ENCODE peak calls at places on chromosomes 5 and 9, in seven cellular contexts. H, F, Z, O, U, I and M are unnamed samples.

GRCh38 chr5:167763772-167764171 is 527.7 kb upstream of the WWC1 start:
- DNase-seq in O (peak; percentile 77), H (peak; percentile 45), F (no peak), I (no peak), Z (peak; percentile 95), U (no peak), M (no peak)

GRCh38 chr5:122076023-122076422 is 2.0 kb downstream of the LOX start:
- DNase-seq in F (no peak), I (no peak), U (no peak), H (peak; percentile 37), O (no peak), Z (peak; percentile 61), M (no peak)

GRCh38 chr5:138018844-138019243 is 14.0 kb downstream of the FAM13B start:
- DNase-seq in F (no peak), O (no peak), H (no peak), I (no peak), Z (peak; percentile 40), U (no peak), M (no peak)

GRCh38 chr5:138932171-138932810 is 57.2 kb upstream of the LRRTM2 start:
- DNase-seq in F (peak; percentile 44), H (no peak), I (no peak), U (no peak), Z (no peak), O (no peak), M (no peak)

GRCh38 chr5:34762321-34762871 is 76.6 kb upstream of the TTC23L start:
- DNase-seq in U (no peak), I (peak; percentile 47), Z (peak; percentile 100), O (peak; percentile 98), H (no peak), F (no peak), M (no peak)

GRCh38 chr9:132651259-132651658 is 18.5 kb downstream of the DDX31 start:
- DNase-seq in H (peak; percentile 51), O (peak; percentile 98), U (peak; percentile 40), F (peak; percentile 31), Z (peak; percentile 64), I (no peak), M (no peak)

GRCh38 chr5:140351609-140352334 is 5.4 kb upstream of the HBEGF start:
- DNase-seq in I (peak; percentile 97), O (peak; percentile 74), H (peak; percentile 78), Z (peak; percentile 63), F (peak; percentile 69), U (peak; percentile 83), M (no peak)

GRCh38 chr9:26033346-26033745 is 355.1 kb upstream of the TUSC1 start:
- DNase-seq in Z (peak; percentile 91), O (no peak), H (no peak), I (no peak), U (no peak), F (no peak), M (no peak)

GRCh38 chr9:33165263-33166151 is 1.6 kb downstream of the B4GALT1 start:
- DNase-seq in U (no peak), Z (peak; percentile 94), F (peak; percentile 82), I (peak; percentile 99), H (peak; percentile 74), O (peak; percentile 98), M (no peak)

GRCh38 chr9:114031948-114032688 is 46.0 kb downstream of the AMBP start:
- DNase-seq in I (no peak), O (no peak), Z (no peak), U (no peak), H (no peak), F (no peak), M (no peak)

GRCh38 chr9:19720374-19720773 is 68.5 kb downstream of the SLC24A2 start:
- DNase-seq in F (peak; percentile 6), U (peak; percentile 57), Z (peak; percentile 16), I (no peak), H (peak; percentile 30), O (peak; percentile 41), M (no peak)

GRCh38 chr5:177302354-177303110 is 987 bp downstream of the RAB24 start:
- DNase-seq in O (peak; percentile 36), U (no peak), F (no peak), Z (peak; percentile 18), H (no peak), I (no peak), M (no peak)

GRCh38 chr5:81556809-81557208 is 162.9 kb upstream of the ACOT12 start:
- DNase-seq in H (no peak), Z (no peak), O (no peak), I (no peak), U (no peak), F (no peak), M (no peak)

GRCh38 chr5:156402387-156402921 is 75.5 kb downstream of the SGCD start:
- DNase-seq in H (peak; percentile 46), F (peak; percentile 37), Z (no peak), I (no peak), U (no peak), O (no peak), M (no peak)

GRCh38 chr5:132775439-132776076 is 1.5 kb downstream of the SEPTIN8 start:
- DNase-seq in Z (no peak), F (no peak), H (no peak), I (no peak), O (no peak), U (no peak), M (no peak)

GRCh38 chr9:120066315-120066714 is 513.7 kb downstream of the CDK5RAP2 start:
- DNase-seq in U (no peak), Z (peak; percentile 62), H (no peak), O (peak; percentile 38), I (no peak), F (no peak), M (no peak)

GRCh38 chr5:112346411-112347044 is 72.5 kb downstream of the EPB41L4A start:
- DNase-seq in U (no peak), O (no peak), Z (no peak), I (no peak), F (no peak), H (no peak), M (no peak)

GRCh38 chr5:66442951-66443445 is 153.2 kb upstream of the MAST4 start:
- DNase-seq in O (peak; percentile 31), I (no peak), U (no peak), Z (no peak), H (no peak), F (no peak), M (no peak)

GRCh38 chr9:131733601-131734061 is 6.2 kb downstream of the RAPGEF1 start:
- DNase-seq in H (peak; percentile 94), U (no peak), F (peak; percentile 88), I (no peak), Z (peak; percentile 94), O (peak; percentile 91), M (no peak)

GRCh38 chr5:79564798-79565279 is 47.4 kb upstream of the TENT2 start:
- DNase-seq in I (no peak), Z (no peak), O (no peak), U (no peak), F (no peak), H (no peak), M (no peak)

GRCh38 chr9:131728961-131729360 is 10.9 kb downstream of the RAPGEF1 start:
- DNase-seq in Z (no peak), F (no peak), I (no peak), H (no peak), O (no peak), U (no peak), M (no peak)

GRCh38 chr5:176359658-176360057 is 1.9 kb downstream of the KIAA1191 start:
- DNase-seq in Z (peak; percentile 25), O (peak; percentile 62), I (no peak), F (no peak), H (no peak), U (no peak), M (no peak)

DNA sequence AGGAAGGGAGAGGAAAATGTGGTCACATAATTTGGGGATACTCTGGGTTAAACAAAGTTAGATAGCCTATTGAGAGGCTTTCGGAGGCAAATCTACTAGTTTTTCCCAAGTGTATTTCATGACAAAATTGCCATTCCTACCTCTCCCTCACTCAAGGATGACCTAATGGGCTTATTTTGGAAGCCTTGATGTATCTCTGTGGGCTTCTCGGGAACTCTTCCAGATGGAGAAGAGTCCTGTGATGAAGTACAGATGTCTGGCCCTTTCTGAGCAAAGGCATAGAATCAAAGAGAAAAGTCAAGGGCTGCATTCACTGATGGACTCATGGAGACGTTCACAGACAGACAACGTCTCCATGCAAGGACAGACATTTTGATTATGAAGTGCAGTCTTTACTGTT is 347.1 kb upstream of the CD180 start:
- DNase-seq in H (no peak), Z (peak; percentile 62), I (peak; percentile 43), U (no peak), O (peak; percentile 85), F (no peak), M (no peak)
- TF ChIP-seq CTCF in H (no peak), Z (no peak), I (no peak), U (no peak), O (no peak), F (no peak), M (no peak)

DNA sequence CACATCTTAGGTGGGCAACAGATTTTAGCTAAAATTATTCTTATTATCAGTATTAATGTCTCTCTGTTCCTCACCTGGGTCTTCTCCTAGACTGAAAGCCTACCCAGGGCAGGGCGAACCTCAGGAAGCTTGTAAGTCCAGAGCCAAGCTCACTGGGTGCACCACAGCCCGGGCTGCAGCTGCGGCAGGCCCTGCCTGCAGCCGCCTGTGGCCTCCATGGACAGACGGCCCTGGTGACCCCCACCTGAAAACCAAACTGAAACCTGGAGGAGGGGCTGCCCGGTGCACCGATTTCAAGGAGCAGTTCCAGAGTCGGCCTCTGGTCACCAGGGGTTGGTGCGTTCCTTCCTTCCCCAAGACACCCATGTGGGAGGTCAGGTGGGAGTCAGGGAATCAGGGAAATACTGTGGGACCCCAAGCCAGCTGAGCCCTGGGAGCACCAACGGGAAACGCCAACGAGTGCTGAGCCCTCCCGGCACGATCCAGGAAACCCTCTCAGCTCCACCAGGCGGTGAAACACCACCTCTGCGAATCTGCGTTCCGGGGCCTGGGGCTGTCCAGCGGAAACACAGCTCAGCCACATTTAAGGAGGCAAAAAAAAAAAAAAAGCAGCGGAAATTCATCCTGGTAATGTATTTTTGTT is 68.6 kb upstream of the PPP1R26 start:
- DNase-seq in O (no peak), F (no peak), U (no peak), H (no peak), I (no peak), Z (no peak), M (no peak)
- TF ChIP-seq CTCF in O (no peak), F (no peak), U (no peak), H (no peak), I (no peak), Z (no peak), M (no peak)

DNA sequence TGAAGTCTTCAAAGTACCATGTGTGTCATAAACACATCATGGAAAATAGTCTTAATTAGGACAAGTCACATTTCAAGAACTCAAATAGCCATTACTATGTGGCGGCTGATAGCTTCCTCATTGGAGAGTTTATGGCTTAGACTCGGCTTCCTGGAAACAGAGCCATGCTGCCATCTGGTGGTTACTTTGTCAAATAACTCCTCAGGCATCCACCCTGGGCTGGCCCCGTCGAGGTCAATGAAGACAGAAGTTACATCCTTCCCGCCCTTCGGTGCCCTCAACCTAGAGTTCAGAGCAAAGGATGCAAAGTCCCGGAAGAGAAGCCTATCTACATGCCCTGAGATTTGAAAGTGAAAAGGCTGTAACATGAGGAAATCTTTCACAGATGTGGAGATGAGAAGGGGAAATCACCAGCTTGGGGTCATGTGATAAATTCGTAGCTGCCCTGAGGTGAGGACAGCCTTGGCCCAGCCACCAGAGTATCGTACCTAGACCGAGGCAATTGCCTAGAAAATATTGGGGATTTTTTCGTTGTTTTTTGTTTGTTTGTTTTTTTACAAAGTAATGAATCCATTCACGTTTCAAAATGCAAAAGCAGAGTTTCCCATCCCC is 45.5 kb upstream of the ZNF169 start:
- DNase-seq in I (peak; percentile 77), O (peak; percentile 83), H (peak; percentile 94), F (peak; percentile 80), U (peak; percentile 72), Z (peak; percentile 73), M (peak; percentile 54)
- TF ChIP-seq CTCF in I (peak; percentile 68), O (peak; percentile 79), H (peak; percentile 97), F (peak; percentile 90), U (peak; percentile 79), Z (peak; percentile 90), M (no peak)

GRCh38 chr5:2565147-2565546 is 186.3 kb downstream of the IRX2 start:
- DNase-seq in I (no peak), F (no peak), U (no peak), O (no peak), H (no peak), Z (no peak), M (no peak)
- TF ChIP-seq CTCF in I (no peak), F (no peak), U (no peak), O (no peak), H (no peak), Z (no peak), M (no peak)